ENCODE peak calls at places on chromosomes 1 and 21, in nine cellular contexts. One of them, this sample, is unnamed.

GRCh38 chr1:47758341-47759237 is 238.6 kb downstream of the TRABD2B start:
- DNase-seq in body of pancreas: no peak
- DNase-seq in progenitor cell of endocrine pancreas: no peak
- DNase-seq in WTC11: no peak
- DNase-seq in breast epithelium: peak; percentile 42
- DNase-seq in BJ: no peak
- DNase-seq in SK-N-SH: no peak
- DNase-seq in Peyer's patch: no peak
- DNase-seq in stomach: no peak
- DNase-seq in this sample: no peak

GRCh38 chr1:230566481-230566880 is 75.8 kb upstream of the COG2 start:
- DNase-seq in body of pancreas: no peak
- DNase-seq in progenitor cell of endocrine pancreas: no peak
- DNase-seq in WTC11: no peak
- DNase-seq in breast epithelium: no peak
- DNase-seq in BJ: no peak
- DNase-seq in SK-N-SH: no peak
- DNase-seq in Peyer's patch: no peak
- DNase-seq in stomach: no peak
- DNase-seq in this sample: no peak

GRCh38 chr1:24351918-24352637 is 32.9 kb downstream of the GRHL3 start:
- DNase-seq in body of pancreas: no peak
- DNase-seq in progenitor cell of endocrine pancreas: no peak
- DNase-seq in WTC11: no peak
- DNase-seq in breast epithelium: no peak
- DNase-seq in BJ: no peak
- DNase-seq in SK-N-SH: no peak
- DNase-seq in Peyer's patch: no peak
- DNase-seq in stomach: no peak
- DNase-seq in this sample: no peak

GRCh38 chr1:71610489-71610888 is 529.7 kb upstream of the ZRANB2 start:
- DNase-seq in body of pancreas: no peak
- DNase-seq in progenitor cell of endocrine pancreas: no peak
- DNase-seq in WTC11: no peak
- DNase-seq in breast epithelium: no peak
- DNase-seq in BJ: no peak
- DNase-seq in SK-N-SH: no peak
- DNase-seq in Peyer's patch: no peak
- DNase-seq in stomach: no peak
- DNase-seq in this sample: no peak

GRCh38 chr1:111195002-111195684 is 5.3 kb downstream of the DENND2D start:
- DNase-seq in body of pancreas: no peak
- DNase-seq in progenitor cell of endocrine pancreas: no peak
- DNase-seq in WTC11: no peak
- DNase-seq in breast epithelium: no peak
- DNase-seq in BJ: no peak
- DNase-seq in SK-N-SH: no peak
- DNase-seq in Peyer's patch: no peak
- DNase-seq in stomach: no peak
- DNase-seq in this sample: no peak

GRCh38 chr1:231311696-231312095 is 26.0 kb downstream of the EXOC8 start:
- DNase-seq in body of pancreas: no peak
- DNase-seq in progenitor cell of endocrine pancreas: no peak
- DNase-seq in WTC11: no peak
- DNase-seq in breast epithelium: no peak
- DNase-seq in BJ: no peak
- DNase-seq in SK-N-SH: no peak
- DNase-seq in Peyer's patch: no peak
- DNase-seq in stomach: no peak
- DNase-seq in this sample: no peak

GRCh38 chr21:42558846-42559245 is 45.2 kb downstream of the SLC37A1 start:
- DNase-seq in body of pancreas: no peak
- DNase-seq in progenitor cell of endocrine pancreas: no peak
- DNase-seq in WTC11: peak; percentile 5
- DNase-seq in breast epithelium: peak; percentile 37
- DNase-seq in BJ: no peak
- DNase-seq in SK-N-SH: no peak
- DNase-seq in Peyer's patch: no peak
- DNase-seq in stomach: no peak
- DNase-seq in this sample: no peak

GRCh38 chr1:89516055-89516454 is 8.6 kb upstream of the LRRC8B start:
- DNase-seq in body of pancreas: no peak
- DNase-seq in progenitor cell of endocrine pancreas: no peak
- DNase-seq in WTC11: no peak
- DNase-seq in breast epithelium: no peak
- DNase-seq in BJ: no peak
- DNase-seq in SK-N-SH: no peak
- DNase-seq in Peyer's patch: no peak
- DNase-seq in stomach: no peak
- DNase-seq in this sample: no peak

GRCh38 chr1:115650961-115651360 is 9.2 kb downstream of the VANGL1 start:
- DNase-seq in body of pancreas: no peak
- DNase-seq in progenitor cell of endocrine pancreas: no peak
- DNase-seq in WTC11: no peak
- DNase-seq in breast epithelium: no peak
- DNase-seq in BJ: no peak
- DNase-seq in SK-N-SH: no peak
- DNase-seq in Peyer's patch: no peak
- DNase-seq in stomach: no peak
- DNase-seq in this sample: no peak

GRCh38 chr1:165451696-165452095 is 6.8 kb upstream of the RXRG start:
- DNase-seq in body of pancreas: no peak
- DNase-seq in progenitor cell of endocrine pancreas: no peak
- DNase-seq in WTC11: no peak
- DNase-seq in breast epithelium: no peak
- DNase-seq in BJ: no peak
- DNase-seq in SK-N-SH: no peak
- DNase-seq in Peyer's patch: no peak
- DNase-seq in stomach: no peak
- DNase-seq in this sample: no peak

DNA sequence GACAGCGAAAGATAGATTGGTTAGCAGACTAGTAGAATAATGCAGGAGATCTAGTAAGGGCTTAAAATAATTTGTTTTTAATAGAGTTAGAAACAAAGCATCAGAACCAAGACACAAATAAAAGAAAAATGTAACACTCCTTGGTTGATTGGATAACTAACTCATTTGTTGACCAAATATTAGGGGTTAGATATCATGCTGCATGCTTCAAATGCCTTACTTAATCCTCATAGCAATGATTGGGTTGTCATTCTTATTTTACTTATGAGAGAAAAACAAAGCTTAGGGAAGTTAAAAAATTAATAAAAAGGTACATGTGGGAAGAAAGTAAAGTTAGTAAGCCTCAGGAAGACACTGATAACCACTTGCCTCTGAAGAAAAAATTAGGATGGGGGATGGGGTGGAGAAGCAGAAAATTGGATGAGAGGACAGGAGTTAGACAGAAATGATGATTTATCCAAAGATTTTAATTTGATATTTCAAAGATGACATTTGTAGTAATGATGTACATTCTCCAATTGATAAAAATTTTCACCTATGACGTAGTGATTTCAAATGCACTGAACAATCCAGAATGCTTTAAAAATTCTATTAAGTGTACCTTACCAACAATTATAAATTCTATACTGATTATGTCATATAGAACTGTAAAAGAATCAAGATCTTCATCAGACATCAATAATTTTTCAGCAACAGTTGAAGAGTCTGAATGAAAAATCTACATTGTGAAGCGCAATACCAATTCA is 374.7 kb downstream of the COL11A1 start:
- DNase-seq in body of pancreas: no peak
- DNase-seq in progenitor cell of endocrine pancreas: no peak
- DNase-seq in WTC11: no peak
- DNase-seq in breast epithelium: no peak
- DNase-seq in BJ: no peak
- DNase-seq in SK-N-SH: no peak
- DNase-seq in Peyer's patch: no peak
- DNase-seq in stomach: no peak
- DNase-seq in this sample: no peak
- TF ChIP-seq CTCF in body of pancreas: no peak
- TF ChIP-seq CTCF in progenitor cell of endocrine pancreas: no peak
- TF ChIP-seq CTCF in WTC11: no peak
- TF ChIP-seq CTCF in breast epithelium: no peak
- TF ChIP-seq CTCF in BJ: no peak
- TF ChIP-seq CTCF in SK-N-SH: no peak
- TF ChIP-seq CTCF in Peyer's patch: no peak
- TF ChIP-seq CTCF in stomach: no peak
- TF ChIP-seq CTCF in this sample: no peak

DNA sequence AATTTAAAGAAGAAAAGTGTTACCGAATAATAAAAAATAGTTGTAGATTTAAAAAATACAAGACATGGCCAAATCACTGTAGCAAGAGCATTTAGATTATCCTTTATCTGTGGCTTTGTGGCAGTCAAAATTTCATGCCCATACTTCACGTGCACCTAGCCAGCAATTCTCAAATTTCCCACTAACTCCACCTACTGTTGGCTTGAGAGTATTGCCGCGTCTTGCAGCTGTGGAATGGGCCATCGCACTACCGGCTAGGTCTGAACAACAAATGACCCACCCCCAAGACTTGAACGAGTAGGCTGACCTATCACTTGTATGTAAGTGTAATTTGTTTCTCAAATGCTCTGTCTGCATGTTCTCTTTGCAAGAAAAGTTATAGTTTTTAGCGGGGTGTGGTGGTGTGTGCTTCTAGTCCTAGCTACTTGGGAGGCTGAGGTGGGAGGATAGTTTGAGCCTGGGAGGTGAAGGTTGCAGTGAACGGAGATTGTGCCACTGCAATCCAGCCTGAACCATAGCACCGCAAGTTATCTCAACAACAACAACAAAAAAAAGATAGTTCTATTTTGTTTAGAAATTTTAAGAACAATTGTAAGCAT is 4.1 kb downstream of the KRTAP13-4 start:
- DNase-seq in body of pancreas: peak; percentile 41
- DNase-seq in progenitor cell of endocrine pancreas: peak; percentile 16
- DNase-seq in WTC11: peak; percentile 64
- DNase-seq in breast epithelium: no peak
- DNase-seq in BJ: no peak
- DNase-seq in SK-N-SH: peak; percentile 33
- DNase-seq in Peyer's patch: no peak
- DNase-seq in stomach: peak; percentile 26
- DNase-seq in this sample: no peak
- TF ChIP-seq CTCF in body of pancreas: peak; percentile 61
- TF ChIP-seq CTCF in progenitor cell of endocrine pancreas: peak; percentile 65
- TF ChIP-seq CTCF in WTC11: peak; percentile 36
- TF ChIP-seq CTCF in breast epithelium: peak; percentile 36
- TF ChIP-seq CTCF in BJ: no peak
- TF ChIP-seq CTCF in SK-N-SH: peak; percentile 65
- TF ChIP-seq CTCF in Peyer's patch: peak; percentile 36
- TF ChIP-seq CTCF in stomach: no peak
- TF ChIP-seq CTCF in this sample: no peak

GRCh38 chr1:63871451-63871850 is 97.6 kb downstream of the ROR1 start:
- DNase-seq in body of pancreas: no peak
- DNase-seq in progenitor cell of endocrine pancreas: no peak
- DNase-seq in WTC11: no peak
- DNase-seq in breast epithelium: no peak
- DNase-seq in BJ: no peak
- DNase-seq in SK-N-SH: no peak
- DNase-seq in Peyer's patch: no peak
- DNase-seq in stomach: no peak
- DNase-seq in this sample: no peak
- TF ChIP-seq CTCF in body of pancreas: no peak
- TF ChIP-seq CTCF in progenitor cell of endocrine pancreas: no peak
- TF ChIP-seq CTCF in WTC11: no peak
- TF ChIP-seq CTCF in breast epithelium: no peak
- TF ChIP-seq CTCF in BJ: no peak
- TF ChIP-seq CTCF in SK-N-SH: no peak
- TF ChIP-seq CTCF in Peyer's patch: no peak
- TF ChIP-seq CTCF in stomach: no peak
- TF ChIP-seq CTCF in this sample: no peak

DNA sequence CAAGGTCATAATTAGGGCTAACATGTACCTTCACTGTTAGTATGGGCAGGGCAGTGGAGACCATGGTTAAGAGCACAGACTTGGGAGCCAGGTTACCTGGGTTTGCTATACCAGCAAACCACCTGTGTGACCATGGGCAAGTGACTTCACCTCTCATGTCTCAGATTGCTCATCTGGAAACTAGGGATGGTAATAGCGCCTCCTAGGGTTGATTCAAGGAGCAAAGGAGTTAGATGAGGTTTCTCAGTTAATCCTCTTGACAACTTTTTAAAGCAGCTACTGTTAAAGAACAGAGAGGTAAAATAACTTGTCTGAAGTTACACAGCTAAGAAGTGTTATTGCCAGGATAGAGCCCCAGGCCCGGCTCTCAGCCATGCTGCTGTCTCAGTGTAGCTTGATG is 790 bp upstream of the MATN1 start:
- DNase-seq in body of pancreas: no peak
- DNase-seq in progenitor cell of endocrine pancreas: no peak
- DNase-seq in WTC11: no peak
- DNase-seq in breast epithelium: no peak
- DNase-seq in BJ: no peak
- DNase-seq in SK-N-SH: no peak
- DNase-seq in Peyer's patch: no peak
- DNase-seq in stomach: no peak
- DNase-seq in this sample: no peak
- TF ChIP-seq CTCF in body of pancreas: no peak
- TF ChIP-seq CTCF in progenitor cell of endocrine pancreas: no peak
- TF ChIP-seq CTCF in WTC11: no peak
- TF ChIP-seq CTCF in breast epithelium: no peak
- TF ChIP-seq CTCF in BJ: peak; percentile 22
- TF ChIP-seq CTCF in SK-N-SH: peak; percentile 50
- TF ChIP-seq CTCF in Peyer's patch: no peak
- TF ChIP-seq CTCF in stomach: no peak
- TF ChIP-seq CTCF in this sample: no peak

GRCh38 chr1:151885479-151885878 is 23.8 kb downstream of the THEM4 start:
- DNase-seq in body of pancreas: no peak
- DNase-seq in progenitor cell of endocrine pancreas: no peak
- DNase-seq in WTC11: no peak
- DNase-seq in breast epithelium: no peak
- DNase-seq in BJ: no peak
- DNase-seq in SK-N-SH: no peak
- DNase-seq in Peyer's patch: no peak
- DNase-seq in stomach: no peak
- DNase-seq in this sample: no peak

GRCh38 chr1:151882466-151882865 is 26.8 kb downstream of the THEM4 start:
- DNase-seq in body of pancreas: no peak
- DNase-seq in progenitor cell of endocrine pancreas: no peak
- DNase-seq in WTC11: no peak
- DNase-seq in breast epithelium: no peak
- DNase-seq in BJ: no peak
- DNase-seq in SK-N-SH: no peak
- DNase-seq in Peyer's patch: no peak
- DNase-seq in stomach: no peak
- DNase-seq in this sample: no peak

GRCh38 chr1:151891515-151891914 is 17.8 kb downstream of the THEM4 start:
- DNase-seq in body of pancreas: no peak
- DNase-seq in progenitor cell of endocrine pancreas: no peak
- DNase-seq in WTC11: no peak
- DNase-seq in breast epithelium: no peak
- DNase-seq in BJ: no peak
- DNase-seq in SK-N-SH: no peak
- DNase-seq in Peyer's patch: no peak
- DNase-seq in stomach: no peak
- DNase-seq in this sample: no peak

GRCh38 chr1:151888972-151889570 is 20.2 kb downstream of the THEM4 start:
- DNase-seq in body of pancreas: no peak
- DNase-seq in progenitor cell of endocrine pancreas: no peak
- DNase-seq in WTC11: no peak
- DNase-seq in breast epithelium: no peak
- DNase-seq in BJ: no peak
- DNase-seq in SK-N-SH: peak; percentile 23
- DNase-seq in Peyer's patch: no peak
- DNase-seq in stomach: no peak
- DNase-seq in this sample: no peak

GRCh38 chr1:151887028-151887427 is 22.3 kb downstream of the THEM4 start:
- DNase-seq in body of pancreas: no peak
- DNase-seq in progenitor cell of endocrine pancreas: no peak
- DNase-seq in WTC11: no peak
- DNase-seq in breast epithelium: no peak
- DNase-seq in BJ: no peak
- DNase-seq in SK-N-SH: no peak
- DNase-seq in Peyer's patch: no peak
- DNase-seq in stomach: no peak
- DNase-seq in this sample: no peak
- TF ChIP-seq CTCF in body of pancreas: no peak
- TF ChIP-seq CTCF in progenitor cell of endocrine pancreas: no peak
- TF ChIP-seq CTCF in WTC11: no peak
- TF ChIP-seq CTCF in breast epithelium: no peak
- TF ChIP-seq CTCF in BJ: no peak
- TF ChIP-seq CTCF in SK-N-SH: no peak
- TF ChIP-seq CTCF in Peyer's patch: no peak
- TF ChIP-seq CTCF in stomach: no peak
- TF ChIP-seq CTCF in this sample: no peak

This sample was measured in natural killer cell.